ENCODE peak calls at places on chromosomes 2 and 18, in five cellular contexts. I, M, D, T and Q are unnamed samples.

GRCh38 chr2:101173707-101174295 is 22.6 kb upstream of the TBC1D8 start:
- DNase-seq in I (no peak), M (no peak), D (no peak), T (no peak), Q (no peak)

GRCh38 chr2:151860613-151861146 is 32.5 kb upstream of the ARL5A start:
- DNase-seq in I (no peak), M (no peak), D (no peak), T (no peak), Q (no peak)

GRCh38 chr2:45273412-45274189 is 264.3 kb upstream of the SIX2 start:
- DNase-seq in I (no peak), M (no peak), D (no peak), T (no peak), Q (no peak)

GRCh38 chr2:154706660-154707059 is 8.2 kb downstream of the KCNJ3 start:
- DNase-seq in I (no peak), M (no peak), D (no peak), T (no peak), Q (no peak)

GRCh38 chr2:225820828-225821227 is 421.3 kb downstream of the NYAP2 start:
- DNase-seq in I (no peak), M (no peak), D (no peak), T (no peak), Q (no peak)

GRCh38 chr2:182920631-182921056 is 54.2 kb upstream of the FRZB start:
- DNase-seq in I (no peak), M (no peak), D (no peak), T (no peak), Q (peak)

GRCh38 chr18:33541316-33541715 is 36.7 kb upstream of the ASXL3 start:
- DNase-seq in I (no peak), M (no peak), D (no peak), T (no peak), Q (no peak)

GRCh38 chr2:238306680-238306998 is 13.7 kb upstream of the TRAF3IP1 start:
- DNase-seq in I (no peak), M (no peak), D (no peak), T (no peak), Q (no peak)

GRCh38 chr2:33411765-33412164 is 64.7 kb upstream of the RASGRP3 start:
- DNase-seq in I (no peak), M (no peak), D (peak), T (peak), Q (no peak)

GRCh38 chr2:216242365-216242764 is 129.9 kb downstream of the MARCHF4 start:
- DNase-seq in I (no peak), M (no peak), D (no peak), T (no peak), Q (no peak)

GRCh38 chr2:108553181-108553919 is 19.1 kb downstream of the LIMS1 start:
- DNase-seq in I (no peak), M (no peak), D (no peak), T (peak), Q (no peak)

GRCh38 chr2:136407113-136407951 is 289.4 kb upstream of the CXCR4 start:
- DNase-seq in I (no peak), M (no peak), D (no peak), T (no peak), Q (no peak)

GRCh38 chr2:240463274-240463865 is 27.9 kb downstream of the GPC1 start:
- DNase-seq in I (no peak), M (peak), D (no peak), T (no peak), Q (no peak)

GRCh38 chr2:215797676-215798075 is 215.7 kb downstream of the MREG start:
- DNase-seq in I (no peak), M (no peak), D (no peak), T (no peak), Q (no peak)

GRCh38 chr2:75870133-75870532 is 159.4 kb upstream of the GCFC2 start:
- DNase-seq in I (no peak), M (no peak), D (no peak), T (no peak), Q (no peak)

GRCh38 chr2:201978988-201979387 is 54.7 kb upstream of the FZD7 start:
- DNase-seq in I (no peak), M (no peak), D (no peak), T (no peak), Q (no peak)